ENCODE peak calls at places on chromosomes 13 and 19, in ten cellular contexts. O, T, Q, C, M, X, A, W, P and R are unnamed samples.
A peak's percentile ranks its signal among the peaks of the same experiment; 100 is the strongest.

GRCh38 chr19:13037161-13037560 is 41.9 kb downstream of the NFIX start:
- DNase-seq in A (no peak), T (peak; percentile 38), M (no peak), O (no peak), C (no peak), P (peak; percentile 84), W (no peak), Q (no peak), X (no peak), R (no peak)

GRCh38 chr13:81577601-81578000 is 1236.7 kb upstream of the SPRY2 start:
- DNase-seq in P (no peak), C (no peak), O (no peak), X (no peak), T (no peak), Q (no peak), A (no peak), W (no peak), M (no peak), R (peak; percentile 54)

GRCh38 chr19:41175825-41176734 is 16.9 kb upstream of the CYP2S1 start:
- DNase-seq in C (peak; percentile 85), X (peak; percentile 59), O (no peak), P (peak; percentile 68), W (peak; percentile 17), M (peak; percentile 92), A (peak; percentile 67), T (peak; percentile 21), Q (peak; percentile 97), R (peak; percentile 50)

GRCh38 chr19:29583196-29584006 is 22.7 kb upstream of the POP4 start:
- DNase-seq in W (no peak), X (no peak), T (no peak), P (peak; percentile 5), M (no peak), A (no peak), C (no peak), O (no peak), Q (no peak), R (no peak)

GRCh38 chr19:1026189-1027019 is at the start of gene CNN2:
- DNase-seq in Q (peak; percentile 81), A (peak; percentile 94), W (peak; percentile 90), X (no peak), O (peak; percentile 87), T (no peak), P (peak; percentile 84), C (peak; percentile 93), M (no peak), R (no peak)

GRCh38 chr13:44147222-44147621 is 226.4 kb upstream of the SERP2 start:
- DNase-seq in O (no peak), A (no peak), P (no peak), W (no peak), T (no peak), C (no peak), M (no peak), X (no peak), Q (no peak), R (no peak)

GRCh38 chr19:43759515-43759914 is 4.8 kb upstream of the SMG9 start:
- DNase-seq in M (peak; percentile 90), W (no peak), P (peak; percentile 43), T (no peak), A (no peak), Q (no peak), C (no peak), X (peak; percentile 45), O (no peak), R (no peak)

GRCh38 chr19:43777163-43777700 is 3.5 kb downstream of the KCNN4 start:
- DNase-seq in O (no peak), C (no peak), M (no peak), W (no peak), X (no peak), Q (no peak), A (no peak), P (peak; percentile 29), T (no peak), R (no peak)

GRCh38 chr19:6233051-6233826 is 46.5 kb downstream of the MLLT1 start:
- DNase-seq in C (peak; percentile 82), P (peak; percentile 79), A (no peak), O (no peak), M (no peak), W (peak; percentile 81), Q (peak; percentile 19), T (no peak), X (no peak), R (peak; percentile 57)

GRCh38 chr13:40490086-40490723 is 176.2 kb downstream of the FOXO1 start:
- DNase-seq in T (no peak), P (no peak), Q (no peak), C (no peak), X (no peak), W (peak; percentile 49), A (no peak), M (no peak), O (no peak), R (no peak)

GRCh38 chr13:73966331-73966730 is 167.9 kb downstream of the KLF12 start:
- DNase-seq in M (no peak), Q (no peak), W (no peak), O (no peak), A (no peak), X (no peak), C (no peak), T (no peak), P (no peak), R (no peak)

GRCh38 chr13:42876270-42876714 is 94.9 kb downstream of the FAM216B start:
- DNase-seq in M (no peak), O (peak; percentile 62), Q (no peak), T (no peak), W (no peak), C (no peak), X (no peak), A (no peak), P (peak; percentile 22), R (no peak)

GRCh38 chr13:105485061-105485460 is 1050.4 kb downstream of the EFNB2 start:
- DNase-seq in P (no peak), C (no peak), X (no peak), O (no peak), A (no peak), M (no peak), Q (no peak), T (no peak), W (no peak), R (no peak)

GRCh38 chr19:15161028-15161984 is 39.5 kb downstream of the NOTCH3 start:
- DNase-seq in W (no peak), M (peak; percentile 35), P (peak; percentile 39), A (no peak), T (no peak), O (no peak), Q (no peak), X (no peak), C (no peak), R (no peak)

GRCh38 chr19:18940791-18941627 is at the start of gene HOMER3:
- DNase-seq in Q (peak; percentile 63), A (peak; percentile 91), C (peak; percentile 91), O (peak; percentile 35), M (no peak), W (peak; percentile 87), T (no peak), X (no peak), P (peak; percentile 67), R (no peak)
- TF ChIP-seq CTCF in Q (peak; percentile 17), A (peak; percentile 43), C (no peak), O (peak; percentile 24), M (peak; percentile 4), W (peak; percentile 27), T (peak; percentile 60), X (peak; percentile 7), P (peak; percentile 39), R (no peak)

GRCh38 chr19:57576661-57577060 is 2.0 kb downstream of the ZNF416 start:
- DNase-seq in M (no peak), O (no peak), Q (no peak), W (no peak), T (no peak), C (no peak), A (no peak), P (no peak), X (no peak), R (no peak)
- H3K4me3 ChIP-seq in M (no peak overlapping the region), O (no peak overlapping the region), Q (no peak overlapping the region), W (no peak overlapping the region), T (no peak overlapping the region), C (no peak overlapping the region), A (no peak overlapping the region), P (no peak overlapping the region), X (no peak overlapping the region), R (no peak overlapping the region)

DNA sequence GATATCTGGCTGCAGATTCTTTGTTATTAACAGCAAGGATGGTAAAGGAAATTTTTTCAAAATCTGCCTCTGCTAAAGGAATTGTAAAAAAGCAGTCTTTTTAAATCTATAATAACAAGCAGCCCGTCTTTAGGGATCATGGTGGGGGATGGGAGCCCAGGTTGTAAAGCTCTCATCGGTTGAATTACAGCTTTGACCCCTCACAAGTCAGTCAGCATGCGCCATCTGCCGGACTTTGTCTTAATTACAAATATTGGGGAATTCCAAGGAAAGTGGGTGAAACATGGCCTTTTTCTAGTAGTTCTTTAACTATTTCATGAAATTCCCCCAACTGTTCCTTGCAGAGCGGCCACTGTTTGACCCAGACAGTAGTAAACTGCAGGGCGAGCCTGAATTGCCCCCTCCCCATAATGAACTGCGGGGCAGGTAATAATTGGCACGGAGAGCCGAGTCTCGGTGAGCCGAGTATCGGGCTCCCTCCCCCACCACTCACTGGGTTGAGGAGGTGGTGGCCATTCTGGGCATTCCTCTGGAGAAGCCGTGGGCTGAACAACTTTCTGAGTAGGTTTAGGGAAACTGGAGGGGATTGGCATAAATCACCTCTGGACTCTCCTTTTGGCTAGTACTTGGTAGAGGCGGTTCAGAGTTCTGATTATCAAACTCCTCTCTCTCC is 11.6 kb downstream of the ZNF578 start:
- DNase-seq in P (no peak), A (peak; percentile 79), X (no peak), C (no peak), O (no peak), W (no peak), M (peak; percentile 2), T (no peak), Q (no peak), R (no peak)
- TF ChIP-seq CTCF in P (no peak), A (peak; percentile 69), X (no peak), C (no peak), O (no peak), W (no peak), M (no peak), T (no peak), Q (peak; percentile 23), R (no peak)

GRCh38 chr13:111005808-111006494 is 91.1 kb upstream of the ANKRD10 start:
- DNase-seq in Q (no peak), W (peak; percentile 87), O (no peak), C (peak; percentile 64), X (no peak), A (no peak), T (no peak), P (peak; percentile 66), M (no peak), R (no peak)

GRCh38 chr13:111008351-111008750 is 93.5 kb upstream of the ANKRD10 start:
- DNase-seq in C (no peak), O (no peak), X (no peak), P (no peak), Q (no peak), T (no peak), M (no peak), A (no peak), W (no peak), R (no peak)

GRCh38 chr13:111007209-111007608 is 92.3 kb upstream of the ANKRD10 start:
- DNase-seq in W (no peak), C (no peak), A (no peak), T (no peak), X (no peak), P (no peak), Q (no peak), O (no peak), M (no peak), R (no peak)

GRCh38 chr13:111005364-111005763 is 90.5 kb upstream of the ANKRD10 start:
- DNase-seq in X (no peak), M (peak; percentile 59), W (no peak), O (no peak), C (no peak), Q (no peak), P (peak; percentile 42), T (no peak), A (no peak), R (peak; percentile 19)

GRCh38 chr13:111006508-111007031 is 91.7 kb upstream of the ANKRD10 start:
- DNase-seq in W (peak; percentile 93), T (peak; percentile 23), C (peak; percentile 70), O (no peak), M (no peak), Q (no peak), P (peak; percentile 93), X (no peak), A (peak; percentile 37), R (peak; percentile 94)
- H3K4me3 ChIP-seq in W (no peak overlapping the region), T (no peak overlapping the region), C (no peak overlapping the region), O (no peak overlapping the region), M (no peak overlapping the region), Q (no peak overlapping the region), P (no peak overlapping the region), X (no peak overlapping the region), A (no peak overlapping the region), R (no peak overlapping the region)